ENCODE peak calls at places on chromosomes 13 and 19, in nine cellular contexts. M is retina, E is HEK293T, F is M059J, B is hypothalamus, K is NCI-H1092 treated with DMSO at 0.1 percent for 48 hours, R is A549, P is G401, G is left ventricle myocardium inferior. L is an unnamed sample.

GRCh38 chr13:111646464-111646855 is 326.0 kb downstream of the TEX29 start:
- DNase-seq in M (no peak), E (no peak), F (no peak), B (no peak), K (no peak), R (no peak), P (no peak), G (no peak), L (no peak)

GRCh38 chr19:29753934-29754305 is 38.9 kb upstream of the C19orf12 start:
- DNase-seq in M (no peak), E (no peak), F (no peak), B (no peak), K (no peak), R (no peak), P (no peak), G (no peak), L (no peak)

GRCh38 chr19:51418707-51419106 is 1.3 kb upstream of the SIGLEC10 start:
- DNase-seq in M (no peak), E (no peak), F (no peak), B (no peak), K (no peak), R (no peak), P (no peak), G (no peak), L (no peak)

GRCh38 chr13:82627183-82627582 is 1255.1 kb downstream of the SLITRK1 start:
- DNase-seq in M (no peak), E (peak), F (peak), B (no peak), K (no peak), R (no peak), P (no peak), G (no peak), L (peak)

GRCh38 chr13:27319404-27319803 is 48.8 kb downstream of the RASL11A start:
- DNase-seq in M (no peak), E (no peak), F (no peak), B (no peak), K (no peak), R (no peak), P (no peak), G (no peak), L (no peak)

GRCh38 chr19:56839665-56840451 is 668 bp downstream of the PEG3 start:
- DNase-seq in M (peak), E (no peak), F (peak), B (peak), K (no peak), R (no peak), P (peak), G (peak), L (no peak)

GRCh38 chr13:107466326-107466725 is 749.0 kb downstream of the LIG4 start:
- DNase-seq in M (no peak), E (no peak), F (peak), B (no peak), K (no peak), R (no peak), P (no peak), G (no peak), L (no peak)

GRCh38 chr19:38663957-38664502 is 16.6 kb downstream of the ACTN4 start:
- DNase-seq in M (no peak), E (no peak), F (peak), B (no peak), K (no peak), R (no peak), P (peak), G (peak), L (no peak)

GRCh38 chr13:111153977-111154332 is 38.8 kb downstream of the ARHGEF7 start:
- DNase-seq in M (no peak), E (peak), F (peak), B (no peak), K (no peak), R (peak), P (peak), G (peak), L (no peak)

GRCh38 chr19:33241091-33241529 is 15.5 kb upstream of the SLC7A10 start:
- DNase-seq in M (no peak), E (no peak), F (no peak), B (no peak), K (no peak), R (no peak), P (no peak), G (no peak), L (no peak)

GRCh38 chr19:33622809-33623511 is 1.2 kb downstream of the CHST8 start:
- DNase-seq in M (peak), E (peak), F (no peak), B (no peak), K (no peak), R (no peak), P (peak), G (no peak), L (no peak)

GRCh38 chr19:947707-948533 is 22.1 kb downstream of the ARID3A start:
- DNase-seq in M (no peak), E (no peak), F (no peak), B (no peak), K (no peak), R (no peak), P (no peak), G (peak), L (no peak)

GRCh38 chr13:113791226-113791625 is 32.2 kb downstream of the TMEM255B start:
- DNase-seq in M (no peak), E (no peak), F (no peak), B (no peak), K (no peak), R (no peak), P (no peak), G (no peak), L (no peak)

GRCh38 chr19:12365094-12365371 is 450 bp downstream of the ZNF442 start:
- DNase-seq in M (no peak), E (no peak), F (peak), B (peak), K (peak), R (no peak), P (peak), G (no peak), L (no peak)

L was measured in LHCN-M2.